ENCODE peak calls at places on chromosomes 16 and 17, in nine cellular contexts. One of them, this sample, is unnamed.

GRCh38 chr16:24953721-24954120 is 61.4 kb downstream of the ARHGAP17 start:
- DNase-seq in AG04449: no peak
- DNase-seq in fibroblast of mammary gland: no peak
- DNase-seq in Caco-2: no peak
- DNase-seq in GM06990: no peak
- DNase-seq in A549: no peak
- DNase-seq in epithelial cell of esophagus: no peak
- DNase-seq in mucosa of descending colon: no peak
- DNase-seq in HCT116: no peak
- DNase-seq in this sample: no peak

GRCh38 chr17:17297217-17297616 is 6.0 kb upstream of the NT5M start:
- DNase-seq in AG04449: peak
- DNase-seq in fibroblast of mammary gland: peak
- DNase-seq in Caco-2: no peak
- DNase-seq in GM06990: no peak
- DNase-seq in A549: no peak
- DNase-seq in epithelial cell of esophagus: no peak
- DNase-seq in mucosa of descending colon: no peak
- DNase-seq in HCT116: no peak
- DNase-seq in this sample: no peak

GRCh38 chr17:50290074-50290702 is 15.9 kb downstream of the TMEM92 start:
- DNase-seq in AG04449: peak
- DNase-seq in fibroblast of mammary gland: peak
- DNase-seq in Caco-2: peak
- DNase-seq in GM06990: no peak
- DNase-seq in A549: peak
- DNase-seq in epithelial cell of esophagus: peak
- DNase-seq in mucosa of descending colon: peak
- DNase-seq in HCT116: peak
- DNase-seq in this sample: peak

GRCh38 chr17:71180801-71181385 is 939.9 kb upstream of the SOX9 start:
- DNase-seq in AG04449: no peak
- DNase-seq in fibroblast of mammary gland: peak
- DNase-seq in Caco-2: no peak
- DNase-seq in GM06990: no peak
- DNase-seq in A549: peak
- DNase-seq in epithelial cell of esophagus: peak
- DNase-seq in mucosa of descending colon: no peak
- DNase-seq in HCT116: no peak
- DNase-seq in this sample: no peak

GRCh38 chr17:68197997-68198930 is 49.6 kb upstream of the AMZ2 start:
- DNase-seq in AG04449: no peak
- DNase-seq in fibroblast of mammary gland: no peak
- DNase-seq in Caco-2: peak
- DNase-seq in GM06990: no peak
- DNase-seq in A549: no peak
- DNase-seq in epithelial cell of esophagus: peak
- DNase-seq in mucosa of descending colon: no peak
- DNase-seq in HCT116: no peak
- DNase-seq in this sample: peak

GRCh38 chr17:76125922-76126321 is 15.1 kb downstream of the FOXJ1 start:
- DNase-seq in AG04449: no peak
- DNase-seq in fibroblast of mammary gland: no peak
- DNase-seq in Caco-2: no peak
- DNase-seq in GM06990: no peak
- DNase-seq in A549: no peak
- DNase-seq in epithelial cell of esophagus: no peak
- DNase-seq in mucosa of descending colon: no peak
- DNase-seq in HCT116: no peak
- DNase-seq in this sample: no peak

GRCh38 chr17:42920922-42921321 is 20.3 kb downstream of the G6PC1 start:
- DNase-seq in AG04449: no peak
- DNase-seq in fibroblast of mammary gland: no peak
- DNase-seq in Caco-2: no peak
- DNase-seq in GM06990: no peak
- DNase-seq in A549: no peak
- DNase-seq in epithelial cell of esophagus: no peak
- DNase-seq in mucosa of descending colon: no peak
- DNase-seq in HCT116: no peak
- DNase-seq in this sample: no peak

GRCh38 chr17:59916446-59916845 is 23.5 kb downstream of the RPS6KB1 start:
- DNase-seq in AG04449: no peak
- DNase-seq in fibroblast of mammary gland: no peak
- DNase-seq in Caco-2: no peak
- DNase-seq in GM06990: no peak
- DNase-seq in A549: no peak
- DNase-seq in epithelial cell of esophagus: no peak
- DNase-seq in mucosa of descending colon: no peak
- DNase-seq in HCT116: no peak
- DNase-seq in this sample: no peak

GRCh38 chr16:74667215-74667765 is 613 bp upstream of the RFWD3 start:
- DNase-seq in AG04449: no peak
- DNase-seq in fibroblast of mammary gland: no peak
- DNase-seq in Caco-2: peak
- DNase-seq in GM06990: peak
- DNase-seq in A549: peak
- DNase-seq in epithelial cell of esophagus: peak
- DNase-seq in mucosa of descending colon: no peak
- DNase-seq in HCT116: no peak
- DNase-seq in this sample: peak

GRCh38 chr17:4852504-4853075 is 19.4 kb downstream of the MINK1 start:
- DNase-seq in AG04449: no peak
- DNase-seq in fibroblast of mammary gland: peak
- DNase-seq in Caco-2: no peak
- DNase-seq in GM06990: no peak
- DNase-seq in A549: peak
- DNase-seq in epithelial cell of esophagus: peak
- DNase-seq in mucosa of descending colon: no peak
- DNase-seq in HCT116: no peak
- DNase-seq in this sample: no peak

GRCh38 chr16:28553776-28554633 is at the start of gene SGF29:
- DNase-seq in AG04449: peak
- DNase-seq in fibroblast of mammary gland: peak
- DNase-seq in Caco-2: peak
- DNase-seq in GM06990: peak
- DNase-seq in A549: peak
- DNase-seq in epithelial cell of esophagus: peak
- DNase-seq in mucosa of descending colon: peak
- DNase-seq in HCT116: peak
- DNase-seq in this sample: peak

GRCh38 chr16:28548306-28548802 is 5.4 kb upstream of the SGF29 start:
- DNase-seq in AG04449: no peak
- DNase-seq in fibroblast of mammary gland: no peak
- DNase-seq in Caco-2: no peak
- DNase-seq in GM06990: no peak
- DNase-seq in A549: no peak
- DNase-seq in epithelial cell of esophagus: no peak
- DNase-seq in mucosa of descending colon: peak
- DNase-seq in HCT116: no peak
- DNase-seq in this sample: no peak

GRCh38 chr16:28546626-28547025 is 7.1 kb upstream of the SGF29 start:
- DNase-seq in AG04449: no peak
- DNase-seq in fibroblast of mammary gland: no peak
- DNase-seq in Caco-2: no peak
- DNase-seq in GM06990: no peak
- DNase-seq in A549: no peak
- DNase-seq in epithelial cell of esophagus: no peak
- DNase-seq in mucosa of descending colon: no peak
- DNase-seq in HCT116: no peak
- DNase-seq in this sample: no peak

GRCh38 chr16:28544998-28545397 is 6.2 kb upstream of the NUPR1 start:
- DNase-seq in AG04449: no peak
- DNase-seq in fibroblast of mammary gland: no peak
- DNase-seq in Caco-2: no peak
- DNase-seq in GM06990: no peak
- DNase-seq in A549: no peak
- DNase-seq in epithelial cell of esophagus: no peak
- DNase-seq in mucosa of descending colon: no peak
- DNase-seq in HCT116: no peak
- DNase-seq in this sample: no peak

GRCh38 chr16:28549301-28549899 is 4.3 kb upstream of the SGF29 start:
- DNase-seq in AG04449: no peak
- DNase-seq in fibroblast of mammary gland: peak
- DNase-seq in Caco-2: no peak
- DNase-seq in GM06990: no peak
- DNase-seq in A549: peak
- DNase-seq in epithelial cell of esophagus: peak
- DNase-seq in mucosa of descending colon: peak
- DNase-seq in HCT116: peak
- DNase-seq in this sample: no peak
- TF ChIP-seq CTCF in AG04449: peak
- TF ChIP-seq CTCF in fibroblast of mammary gland: peak
- TF ChIP-seq CTCF in Caco-2: peak
- TF ChIP-seq CTCF in GM06990: peak
- TF ChIP-seq CTCF in A549: peak
- TF ChIP-seq CTCF in epithelial cell of esophagus: peak
- TF ChIP-seq CTCF in mucosa of descending colon: no peak
- TF ChIP-seq CTCF in HCT116: peak
- TF ChIP-seq CTCF in this sample: peak

GRCh38 chr17:6710317-6710716 is 2.9 kb downstream of the SLC13A5 start:
- DNase-seq in AG04449: no peak
- DNase-seq in fibroblast of mammary gland: peak
- DNase-seq in Caco-2: no peak
- DNase-seq in GM06990: no peak
- DNase-seq in A549: peak
- DNase-seq in epithelial cell of esophagus: no peak
- DNase-seq in mucosa of descending colon: no peak
- DNase-seq in HCT116: no peak
- DNase-seq in this sample: no peak
- TF ChIP-seq CTCF in AG04449: no peak
- TF ChIP-seq CTCF in fibroblast of mammary gland: no peak
- TF ChIP-seq CTCF in Caco-2: no peak
- TF ChIP-seq CTCF in GM06990: no peak
- TF ChIP-seq CTCF in A549: peak
- TF ChIP-seq CTCF in epithelial cell of esophagus: no peak
- TF ChIP-seq CTCF in mucosa of descending colon: no peak
- TF ChIP-seq CTCF in HCT116: no peak
- TF ChIP-seq CTCF in this sample: no peak

GRCh38 chr17:82613283-82614094 is 34.8 kb downstream of the WDR45B start:
- DNase-seq in AG04449: no peak
- DNase-seq in fibroblast of mammary gland: no peak
- DNase-seq in Caco-2: no peak
- DNase-seq in GM06990: no peak
- DNase-seq in A549: no peak
- DNase-seq in epithelial cell of esophagus: peak
- DNase-seq in mucosa of descending colon: no peak
- DNase-seq in HCT116: no peak
- DNase-seq in this sample: no peak

GRCh38 chr17:82619211-82619610 is 29.0 kb downstream of the WDR45B start:
- DNase-seq in AG04449: no peak
- DNase-seq in fibroblast of mammary gland: no peak
- DNase-seq in Caco-2: no peak
- DNase-seq in GM06990: no peak
- DNase-seq in A549: no peak
- DNase-seq in epithelial cell of esophagus: no peak
- DNase-seq in mucosa of descending colon: no peak
- DNase-seq in HCT116: no peak
- DNase-seq in this sample: no peak

GRCh38 chr17:82616021-82616703 is 32.1 kb downstream of the WDR45B start:
- DNase-seq in AG04449: no peak
- DNase-seq in fibroblast of mammary gland: no peak
- DNase-seq in Caco-2: no peak
- DNase-seq in GM06990: no peak
- DNase-seq in A549: no peak
- DNase-seq in epithelial cell of esophagus: no peak
- DNase-seq in mucosa of descending colon: no peak
- DNase-seq in HCT116: no peak
- DNase-seq in this sample: no peak

GRCh38 chr17:82614095-82614631 is 34.1 kb downstream of the WDR45B start:
- DNase-seq in AG04449: no peak
- DNase-seq in fibroblast of mammary gland: no peak
- DNase-seq in Caco-2: no peak
- DNase-seq in GM06990: no peak
- DNase-seq in A549: no peak
- DNase-seq in epithelial cell of esophagus: no peak
- DNase-seq in mucosa of descending colon: no peak
- DNase-seq in HCT116: no peak
- DNase-seq in this sample: no peak

GRCh38 chr17:82615084-82616020 is 32.9 kb downstream of the WDR45B start:
- DNase-seq in AG04449: no peak
- DNase-seq in fibroblast of mammary gland: no peak
- DNase-seq in Caco-2: no peak
- DNase-seq in GM06990: no peak
- DNase-seq in A549: peak
- DNase-seq in epithelial cell of esophagus: no peak
- DNase-seq in mucosa of descending colon: no peak
- DNase-seq in HCT116: no peak
- DNase-seq in this sample: no peak
- TF ChIP-seq CTCF in AG04449: no peak
- TF ChIP-seq CTCF in fibroblast of mammary gland: no peak
- TF ChIP-seq CTCF in Caco-2: peak
- TF ChIP-seq CTCF in GM06990: no peak
- TF ChIP-seq CTCF in A549: no peak
- TF ChIP-seq CTCF in epithelial cell of esophagus: no peak
- TF ChIP-seq CTCF in mucosa of descending colon: no peak
- TF ChIP-seq CTCF in HCT116: peak
- TF ChIP-seq CTCF in this sample: peak

DNA sequence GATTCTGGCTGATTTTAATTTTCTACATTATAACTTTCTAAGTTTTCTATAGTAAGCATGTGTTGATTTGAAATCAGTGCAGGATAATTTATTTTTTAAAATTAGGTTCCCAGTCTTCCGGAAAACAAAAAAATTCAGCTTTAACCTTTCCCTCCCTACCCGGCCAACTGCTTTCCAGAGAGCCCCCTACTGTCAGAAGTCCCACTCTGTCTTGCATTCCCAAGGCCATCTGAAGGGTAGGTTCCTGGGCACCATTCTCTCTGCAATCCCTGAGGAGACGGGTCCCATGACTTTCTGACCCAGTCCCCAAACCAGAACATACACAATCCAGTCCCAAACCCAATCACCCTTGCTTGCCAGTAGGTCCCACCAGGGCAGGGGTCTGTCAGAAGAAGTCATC is 200.3 kb downstream of the CYLD start:
- DNase-seq in AG04449: no peak
- DNase-seq in fibroblast of mammary gland: no peak
- DNase-seq in Caco-2: no peak
- DNase-seq in GM06990: no peak
- DNase-seq in A549: no peak
- DNase-seq in epithelial cell of esophagus: no peak
- DNase-seq in mucosa of descending colon: no peak
- DNase-seq in HCT116: no peak
- DNase-seq in this sample: no peak
- TF ChIP-seq CTCF in AG04449: no peak
- TF ChIP-seq CTCF in fibroblast of mammary gland: no peak
- TF ChIP-seq CTCF in Caco-2: no peak
- TF ChIP-seq CTCF in GM06990: no peak
- TF ChIP-seq CTCF in A549: no peak
- TF ChIP-seq CTCF in epithelial cell of esophagus: no peak
- TF ChIP-seq CTCF in mucosa of descending colon: no peak
- TF ChIP-seq CTCF in HCT116: no peak
- TF ChIP-seq CTCF in this sample: no peak

This sample was measured in GM13977.